ENCODE peak calls at places on chromosomes 6 and 20, in nine cellular contexts. T is iPS DF 6.9; V is tibial artery; S is heart left ventricle; P is A549; U is keratinocyte; O is IMR-90; R is naive thymus-derived CD4-positive, alpha-beta T cell; N is hepatocyte. C is an unnamed sample.

GRCh38 chr20:46485431-46485830 is 27.9 kb downstream of the ZNF334 start:
- DNase-seq in T (no peak), V (no peak), S (no peak), P (no peak), U (no peak), O (no peak), R (no peak), N (no peak), C (no peak)

GRCh38 chr20:57432874-57433491 is 41.8 kb downstream of the RBM38 start:
- DNase-seq in T (no peak), V (peak; percentile 75), S (peak; percentile 66), P (no peak), U (no peak), O (no peak), R (peak; percentile 72), N (no peak), C (no peak)

GRCh38 chr20:57020364-57020763 is 246.1 kb downstream of the BMP7 start:
- DNase-seq in T (no peak), V (no peak), S (no peak), P (no peak), U (no peak), O (no peak), R (no peak), N (no peak), C (no peak)

GRCh38 chr6:19668710-19669109 is 168.5 kb upstream of the ID4 start:
- DNase-seq in T (no peak), V (no peak), S (no peak), P (no peak), U (no peak), O (no peak), R (no peak), N (no peak), C (no peak)

GRCh38 chr6:15274696-15275387 is 29.0 kb downstream of the JARID2 start:
- DNase-seq in T (no peak), V (no peak), S (no peak), P (no peak), U (no peak), O (peak; percentile 47), R (no peak), N (no peak), C (no peak)

GRCh38 chr6:5335020-5335419 is 73.7 kb downstream of the FARS2 start:
- DNase-seq in T (no peak), V (no peak), S (no peak), P (no peak), U (no peak), O (no peak), R (no peak), N (no peak), C (no peak)

GRCh38 chr6:1611322-1611571 is 1.5 kb downstream of the FOXC1 start:
- DNase-seq in T (no peak), V (no peak), S (no peak), P (no peak), U (no peak), O (peak; percentile 50), R (no peak), N (peak; percentile 45), C (no peak)

GRCh38 chr20:50693001-50693400 is 1.7 kb upstream of the RIPOR3 start:
- DNase-seq in T (no peak), V (no peak), S (no peak), P (no peak), U (no peak), O (no peak), R (no peak), N (no peak), C (no peak)

GRCh38 chr6:163460307-163460782 is 45.8 kb downstream of the QKI start:
- DNase-seq in T (no peak), V (no peak), S (no peak), P (peak; percentile 4), U (no peak), O (peak; percentile 42), R (peak; percentile 52), N (no peak), C (peak; percentile 22)

GRCh38 chr6:163461696-163462095 is 47.2 kb downstream of the QKI start:
- DNase-seq in T (no peak), V (no peak), S (no peak), P (no peak), U (no peak), O (no peak), R (no peak), N (no peak), C (no peak)

GRCh38 chr6:163459007-163459406 is 44.5 kb downstream of the QKI start:
- DNase-seq in T (no peak), V (no peak), S (no peak), P (no peak), U (no peak), O (no peak), R (no peak), N (no peak), C (no peak)

GRCh38 chr6:163457637-163458561 is 43.4 kb downstream of the QKI start:
- DNase-seq in T (no peak), V (no peak), S (no peak), P (peak; percentile 5), U (peak; percentile 11), O (peak; percentile 95), R (no peak), N (peak; percentile 39), C (peak; percentile 15)

DNA sequence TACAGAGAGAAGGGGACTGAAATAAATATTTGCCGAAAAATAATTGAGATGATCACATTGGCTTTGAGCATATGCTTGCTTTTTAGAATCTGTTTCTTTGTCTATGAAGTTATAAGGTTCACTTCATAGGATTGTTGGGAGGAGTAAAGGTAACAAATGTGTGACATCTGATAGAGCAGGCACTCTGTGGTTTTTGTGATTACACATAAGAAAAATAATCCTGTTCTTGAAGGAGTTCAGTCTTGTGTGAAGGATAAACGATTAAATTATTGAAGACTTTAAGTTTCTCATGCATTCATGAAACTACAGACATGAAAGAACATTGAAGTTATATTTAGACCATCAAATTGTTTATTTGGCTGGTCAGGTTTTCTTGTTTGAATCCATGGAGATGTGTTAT is 45.0 kb downstream of the QKI start:
- DNase-seq in T (no peak), V (no peak), S (no peak), P (no peak), U (no peak), O (peak; percentile 59), R (no peak), N (no peak), C (no peak)
- H3K4me1 ChIP-seq in T (no peaks in the 10 kb centered on the region), V (peaks cover 66% of the 10 kb centered on the region), S (peaks cover 95% of the 10 kb centered on the region), P (peaks cover 39% of the 10 kb centered on the region), U (peaks cover 15% of the 10 kb centered on the region), O (peaks cover 15% of the 10 kb centered on the region), R (peaks cover 14% of the 10 kb centered on the region), N (no peaks in the 10 kb centered on the region), C (peaks cover 26% of the 10 kb centered on the region)

GRCh38 chr20:63176035-63176434 is 39.9 kb downstream of the YTHDF1 start:
- DNase-seq in T (no peak), V (no peak), S (no peak), P (no peak), U (no peak), O (no peak), R (no peak), N (peak; percentile 44), C (no peak)

GRCh38 chr20:63173552-63174191 is 42.3 kb downstream of the YTHDF1 start:
- DNase-seq in T (no peak), V (no peak), S (no peak), P (no peak), U (no peak), O (no peak), R (no peak), N (no peak), C (no peak)

GRCh38 chr20:63175031-63175895 is 40.7 kb downstream of the YTHDF1 start:
- DNase-seq in T (no peak), V (no peak), S (no peak), P (no peak), U (no peak), O (no peak), R (no peak), N (no peak), C (no peak)

GRCh38 chr20:63172726-63173125 is 43.2 kb downstream of the YTHDF1 start:
- DNase-seq in T (no peak), V (no peak), S (no peak), P (no peak), U (no peak), O (no peak), R (no peak), N (no peak), C (no peak)

DNA sequence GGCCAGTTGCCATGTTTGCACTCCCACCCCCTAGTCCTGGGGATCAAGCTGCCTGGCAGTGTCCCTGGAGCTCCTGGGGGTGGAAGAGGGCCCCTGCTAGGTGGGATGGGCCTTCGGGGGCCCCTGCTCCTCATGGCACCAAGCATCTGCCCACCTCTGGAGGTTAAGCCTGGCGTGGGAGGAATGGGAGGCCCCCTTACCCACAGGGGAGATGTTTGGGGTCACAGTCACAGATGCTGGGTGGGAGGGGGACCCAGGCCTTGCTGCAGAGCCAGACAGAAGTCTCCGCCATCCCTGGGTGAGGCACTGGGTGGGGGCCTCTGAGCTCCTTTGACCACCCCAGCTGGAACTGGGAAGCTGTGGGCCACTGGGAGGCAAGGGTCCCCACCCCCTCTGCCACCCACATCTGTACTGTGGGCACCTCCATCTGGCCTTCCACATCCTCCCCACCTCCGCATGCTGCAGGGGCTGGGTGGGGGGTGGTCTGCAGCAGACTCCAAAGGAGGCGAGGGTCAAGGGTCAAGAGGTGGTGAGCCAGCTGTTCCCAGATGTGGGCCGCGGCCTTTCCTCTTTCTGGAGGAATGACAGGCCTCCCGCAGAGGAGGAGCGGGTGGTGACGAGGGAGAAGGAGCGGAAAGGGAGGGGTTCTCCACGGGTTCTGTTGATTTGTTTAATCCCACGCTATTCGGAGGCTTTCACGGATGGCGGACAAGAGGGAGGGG is 41.5 kb downstream of the YTHDF1 start:
- DNase-seq in T (no peak), V (no peak), S (no peak), P (no peak), U (no peak), O (no peak), R (no peak), N (no peak), C (no peak)
- H3K4me3 ChIP-seq in T (peak overlapping the region; percentile 23), V (no peak overlapping the region), S (no peak overlapping the region), P (peak overlapping the region; percentile 41), U (no peak overlapping the region), O (no peak overlapping the region), R (no peak overlapping the region), N (no peak overlapping the region), C (no peak overlapping the region)

GRCh38 chr6:27575594-27576361 is 102.9 kb upstream of the ZNF184 start:
- DNase-seq in T (no peak), V (no peak), S (no peak), P (no peak), U (no peak), O (no peak), R (no peak), N (no peak), C (peak; percentile 90)
- H3K4me1 ChIP-seq in T (no peaks in the 10 kb centered on the region), V (no peaks in the 10 kb centered on the region), S (no peaks in the 10 kb centered on the region), P (no peaks in the 10 kb centered on the region), U (no peaks in the 10 kb centered on the region), O (no peaks in the 10 kb centered on the region), R (no peaks in the 10 kb centered on the region), N (no peaks in the 10 kb centered on the region), C (peaks cover 5% of the 10 kb centered on the region)

GRCh38 chr6:30005482-30005881 is 55.6 kb upstream of the POLR1H start:
- DNase-seq in T (no peak), V (no peak), S (no peak), P (no peak), U (no peak), O (peak; percentile 7), R (no peak), N (no peak), C (no peak)

GRCh38 chr6:30006170-30007131 is 54.6 kb upstream of the POLR1H start:
- DNase-seq in T (no peak), V (peak; percentile 79), S (peak; percentile 53), P (no peak), U (no peak), O (peak; percentile 3), R (no peak), N (peak; percentile 28), C (no peak)

GRCh38 chr6:30002871-30003270 is 58.2 kb upstream of the POLR1H start:
- DNase-seq in T (no peak), V (no peak), S (no peak), P (no peak), U (no peak), O (peak; percentile 48), R (no peak), N (no peak), C (no peak)

GRCh38 chr6:30009113-30009512 is 52.0 kb upstream of the POLR1H start:
- DNase-seq in T (no peak), V (no peak), S (no peak), P (no peak), U (no peak), O (no peak), R (no peak), N (no peak), C (no peak)

DNA sequence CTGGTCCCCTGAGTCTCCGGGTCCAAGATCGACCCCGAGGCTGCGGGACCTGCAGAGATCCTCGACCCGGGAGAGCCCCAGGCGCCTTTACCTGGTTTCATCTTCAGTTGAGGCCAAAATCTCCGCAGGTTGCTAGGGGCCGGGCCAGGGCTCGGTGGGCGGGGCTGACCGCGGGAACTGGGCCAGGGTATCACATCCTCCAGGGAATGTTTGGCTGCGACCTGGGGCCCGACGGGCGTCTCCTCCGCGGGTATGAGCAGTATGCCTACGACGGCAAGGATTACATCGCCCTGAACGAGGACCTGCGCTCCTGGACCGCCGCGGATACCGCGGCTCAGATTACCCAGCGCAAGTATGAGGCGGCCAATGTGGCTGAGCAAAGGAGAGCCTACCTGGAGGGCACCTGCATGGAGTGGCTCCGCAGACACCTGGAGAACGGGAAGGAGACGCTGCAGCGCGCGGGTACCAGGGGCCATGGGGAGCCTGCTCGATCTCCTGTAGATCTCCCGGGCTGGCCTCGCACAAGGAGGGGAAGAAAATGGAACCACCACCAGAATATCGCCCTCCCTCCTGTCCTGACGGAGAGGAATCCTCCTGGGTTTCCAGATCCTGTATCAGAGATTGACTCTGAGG is 53.8 kb upstream of the POLR1H start:
- DNase-seq in T (no peak), V (peak; percentile 68), S (no peak), P (no peak), U (no peak), O (no peak), R (no peak), N (no peak), C (no peak)
- H3K4me3 ChIP-seq in T (peak overlapping the region; percentile 26), V (peak overlapping the region; percentile 55), S (peak overlapping the region; percentile 71), P (no peak overlapping the region), U (peak overlapping the region; percentile 56), O (peak overlapping the region; percentile 50), R (peak overlapping the region; percentile 60), N (peak overlapping the region; percentile 18), C (peak overlapping the region; percentile 39)